ENCODE peak calls at places on chromosomes 13 and 19, in five cellular contexts. Z is EH; B is nucleus accumbens; Q is stimulated activated CD4-positive, alpha-beta T cell treated with anti-CD3 and anti-CD28 coated beads, Interleukin-15, amount 100 ng/mL, for 24 hours; G is kidney glomerular epithelial cell. F is an unnamed sample.

GRCh38 chr13:72205773-72206172 is 338.8 kb upstream of the DACH1 start:
- DNase-seq in Z (peak), B (no peak), G (no peak), Q (no peak), F (no peak)

GRCh38 chr13:90217275-90217674 is 1130.2 kb upstream of the MIR17HG start:
- DNase-seq in Q (no peak), B (no peak), Z (no peak), G (no peak), F (no peak)

GRCh38 chr13:93248627-93249047 is 22.0 kb downstream of the GPC6 start:
- DNase-seq in Q (no peak), B (no peak), Z (peak), G (peak), F (no peak)

GRCh38 chr19:45156751-45157150 is 4.0 kb downstream of the NKPD1 start:
- DNase-seq in G (no peak), B (no peak), Q (no peak), Z (no peak), F (peak)

GRCh38 chr19:18330865-18331264 is 8.0 kb upstream of the LSM4 start:
- DNase-seq in Q (no peak), G (no peak), B (no peak), Z (no peak), F (no peak)

GRCh38 chr19:54462713-54463530 is 656 bp downstream of the LENG9 start:
- DNase-seq in Z (peak), Q (peak), B (peak), G (no peak), F (peak)

GRCh38 chr13:42891591-42891990 is 100.5 kb downstream of the EPSTI1 start:
- DNase-seq in Z (no peak), Q (no peak), G (no peak), B (no peak), F (peak)

GRCh38 chr13:98267080-98267912 is 90.2 kb upstream of the RNF113B start:
- DNase-seq in B (no peak), G (peak), Z (no peak), Q (no peak), F (peak)

GRCh38 chr13:46551410-46552301 is 1.3 kb upstream of the LRCH1 start:
- DNase-seq in B (peak), Q (peak), G (peak), Z (peak), F (peak)

GRCh38 chr13:29713841-29714240 is 118.4 kb upstream of the SLC7A1 start:
- DNase-seq in Z (peak), Q (peak), G (no peak), B (no peak), F (no peak)

GRCh38 chr13:46759861-46760260 is 37.1 kb downstream of the ESD start:
- DNase-seq in B (no peak), Z (no peak), G (no peak), Q (no peak), F (peak)

GRCh38 chr19:11067356-11068113 is 21.7 kb upstream of the LDLR start:
- DNase-seq in G (no peak), Q (no peak), B (no peak), Z (peak), F (no peak)

GRCh38 chr19:18468517-18468916 is 30.6 kb upstream of the ISYNA1 start:
- DNase-seq in B (no peak), G (no peak), Q (no peak), Z (no peak), F (no peak)

GRCh38 chr19:13505761-13506549 is at the start of gene CACNA1A:
- DNase-seq in B (no peak), Q (peak), Z (peak), G (no peak), F (no peak)

GRCh38 chr13:108227651-108228272 is 9.6 kb downstream of the ABHD13 start:
- DNase-seq in Q (no peak), Z (peak), B (no peak), G (peak), F (no peak)

GRCh38 chr19:41352609-41353465 is 885 bp downstream of the TGFB1 start:
- DNase-seq in Z (peak), Q (peak), G (peak), B (peak), F (peak)

GRCh38 chr13:111474136-111475002 is 153.9 kb downstream of the TEX29 start:
- DNase-seq in B (no peak), G (peak), Z (peak), Q (no peak), F (no peak)

GRCh38 chr19:12779162-12779993 is 4.0 kb upstream of the HOOK2 start:
- DNase-seq in G (peak), B (peak), Z (peak), Q (no peak), F (peak)

GRCh38 chr13:60134376-60134775 is 29.4 kb downstream of the DIAPH3 start:
- DNase-seq in Z (peak), B (no peak), G (no peak), Q (peak), F (no peak)